ENCODE peak calls at places on chromosomes 7 and 10, in six cellular contexts. I is CD4-positive, alpha-beta T cell; P is progenitor cell of endocrine pancreas; Q is neural progenitor cell; G is endothelial cell; D is natural killer cell. F is an unnamed sample.

GRCh38 chr10:78567680-78568453 is 500.9 kb upstream of the ZMIZ1 start:
- DNase-seq in I (no peak), P (no peak), Q (no peak), G (no peak), D (no peak), F (no peak)

GRCh38 chr7:23016345-23017253 is 2.7 kb upstream of the HYCC1 start:
- DNase-seq in I (no peak), P (no peak), Q (no peak), G (no peak), D (no peak), F (no peak)

GRCh38 chr10:93150289-93150688 is 76.6 kb downstream of the CYP26A1 start:
- DNase-seq in I (no peak), P (no peak), Q (no peak), G (no peak), D (no peak), F (no peak)

GRCh38 chr10:69828115-69828870 is 26.6 kb downstream of the COL13A1 start:
- DNase-seq in I (no peak), P (no peak), Q (no peak), G (no peak), D (no peak), F (no peak)

GRCh38 chr10:58956926-58957325 is 219.5 kb upstream of the PHYHIPL start:
- DNase-seq in I (no peak), P (no peak), Q (no peak), G (no peak), D (no peak), F (no peak)

GRCh38 chr7:135441791-135442190 is 68.1 kb downstream of the CNOT4 start:
- DNase-seq in I (no peak), P (no peak), Q (no peak), G (no peak), D (no peak), F (no peak)

GRCh38 chr10:78471723-78472541 is 438.3 kb downstream of the RPS24 start:
- DNase-seq in I (no peak), P (no peak), Q (no peak), G (no peak), D (no peak), F (no peak)

GRCh38 chr7:152615052-152615741 is 60.7 kb downstream of the XRCC2 start:
- DNase-seq in I (no peak), P (no peak), Q (peak), G (no peak), D (no peak), F (no peak)

GRCh38 chr10:46545861-46546590 is 10.4 kb downstream of the GPRIN2 start:
- DNase-seq in I (no peak), P (peak), Q (no peak), G (no peak), D (peak), F (no peak)

GRCh38 chr7:143399642-143400041 is 9.0 kb downstream of the EPHA1 start:
- DNase-seq in I (no peak), P (no peak), Q (no peak), G (no peak), D (no peak), F (no peak)

GRCh38 chr10:78779339-78779955 is 289.3 kb upstream of the ZMIZ1 start:
- DNase-seq in I (no peak), P (no peak), Q (no peak), G (no peak), D (no peak), F (no peak)

GRCh38 chr10:122495406-122496340 is 34.3 kb downstream of the HTRA1 start:
- DNase-seq in I (no peak), P (no peak), Q (no peak), G (no peak), D (no peak), F (no peak)

GRCh38 chr7:42722726-42723125 is 189.1 kb downstream of the C7orf25 start:
- DNase-seq in I (no peak), P (no peak), Q (peak), G (no peak), D (no peak), F (no peak)

GRCh38 chr10:110512461-110513187 is 14.9 kb downstream of the DUSP5 start:
- DNase-seq in I (no peak), P (no peak), Q (no peak), G (no peak), D (no peak), F (no peak)

GRCh38 chr7:19557726-19558470 is 150.9 kb downstream of the POLR1F start:
- DNase-seq in I (no peak), P (no peak), Q (no peak), G (no peak), D (no peak), F (no peak)

GRCh38 chr10:124701881-124702656 is 42.1 kb downstream of the FAM53B start:
- DNase-seq in I (no peak), P (no peak), Q (no peak), G (no peak), D (no peak), F (no peak)

GRCh38 chr10:35329520-35329919 is 6.8 kb upstream of the CCNY start:
- DNase-seq in I (no peak), P (no peak), Q (peak), G (no peak), D (no peak), F (no peak)

GRCh38 chr10:35327770-35328403 is 8.4 kb upstream of the CCNY start:
- DNase-seq in I (no peak), P (no peak), Q (no peak), G (no peak), D (no peak), F (no peak)

GRCh38 chr10:35331894-35332640 is 4.2 kb upstream of the CCNY start:
- DNase-seq in I (no peak), P (no peak), Q (no peak), G (no peak), D (no peak), F (no peak)

GRCh38 chr10:35326466-35327235 is 9.7 kb upstream of the CCNY start:
- DNase-seq in I (no peak), P (no peak), Q (no peak), G (no peak), D (no peak), F (no peak)

GRCh38 chr10:35328404-35329037 is 7.8 kb upstream of the CCNY start:
- DNase-seq in I (no peak), P (no peak), Q (no peak), G (no peak), D (no peak), F (no peak)
- TF ChIP-seq CTCF in I (no peak), P (no peak), Q (no peak), G (no peak), D (no peak), F (no peak)

GRCh38 chr7:76048668-76048988 is 722 bp downstream of the MDH2 start:
- DNase-seq in I (peak), P (no peak), Q (peak), G (peak), D (no peak), F (no peak)
- TF ChIP-seq CTCF in I (no peak), P (peak), Q (no peak), G (no peak), D (no peak), F (no peak)

GRCh38 chr7:68176974-68177373 is 1180.3 kb downstream of the TYW1 start:
- DNase-seq in I (no peak), P (peak), Q (peak), G (no peak), D (no peak), F (peak)
- TF ChIP-seq CTCF in I (no peak), P (peak), Q (peak), G (no peak), D (no peak), F (peak)

DNA sequence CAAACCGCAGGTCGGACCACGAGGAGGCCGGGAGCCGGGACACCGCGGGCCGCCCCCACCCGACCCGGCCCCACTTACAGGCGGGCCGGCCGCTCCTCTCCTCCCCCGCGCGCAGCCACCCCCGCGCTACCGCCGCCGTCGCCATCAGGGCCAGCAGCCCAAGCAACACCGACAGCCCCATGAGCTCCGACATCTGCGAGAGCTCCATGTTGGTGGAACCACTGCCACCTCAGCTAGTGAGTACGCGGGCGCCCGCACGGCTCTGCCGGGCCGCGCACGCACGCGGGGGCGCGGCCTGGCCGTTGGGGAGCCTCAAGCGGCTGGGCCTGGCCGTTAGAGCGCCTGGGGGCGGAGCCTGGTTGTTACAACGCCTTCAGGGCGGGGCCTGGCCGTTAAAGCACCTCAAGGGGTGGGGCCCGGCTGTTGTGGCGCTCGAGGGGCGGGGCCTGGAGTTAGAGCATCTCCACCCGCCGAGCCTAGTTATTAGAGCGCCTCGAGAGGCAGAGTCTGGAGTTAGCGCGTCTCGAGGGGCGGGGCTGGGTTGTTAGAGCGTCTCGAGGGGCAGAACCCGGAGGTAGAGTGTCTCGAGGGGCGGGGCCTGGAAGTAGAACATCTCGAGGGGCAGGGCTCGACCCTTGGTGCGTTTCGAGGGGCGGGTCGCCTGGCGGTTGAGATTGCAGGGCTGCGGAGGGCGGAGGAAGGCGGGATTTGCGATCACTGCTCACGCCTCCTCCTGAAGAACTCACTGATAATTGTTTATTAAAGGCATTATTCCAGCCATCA is at the start of gene TBL2:
- DNase-seq in I (peak), P (peak), Q (peak), G (peak), D (peak), F (peak)
- TF ChIP-seq CTCF in I (no peak), P (no peak), Q (peak), G (peak), D (no peak), F (no peak)

GRCh38 chr7:79806161-79806734 is 328.4 kb upstream of the GNAI1 start:
- DNase-seq in I (no peak), P (no peak), Q (peak), G (no peak), D (no peak), F (no peak)
- TF ChIP-seq CTCF in I (no peak), P (no peak), Q (peak), G (no peak), D (no peak), F (peak)

DNA sequence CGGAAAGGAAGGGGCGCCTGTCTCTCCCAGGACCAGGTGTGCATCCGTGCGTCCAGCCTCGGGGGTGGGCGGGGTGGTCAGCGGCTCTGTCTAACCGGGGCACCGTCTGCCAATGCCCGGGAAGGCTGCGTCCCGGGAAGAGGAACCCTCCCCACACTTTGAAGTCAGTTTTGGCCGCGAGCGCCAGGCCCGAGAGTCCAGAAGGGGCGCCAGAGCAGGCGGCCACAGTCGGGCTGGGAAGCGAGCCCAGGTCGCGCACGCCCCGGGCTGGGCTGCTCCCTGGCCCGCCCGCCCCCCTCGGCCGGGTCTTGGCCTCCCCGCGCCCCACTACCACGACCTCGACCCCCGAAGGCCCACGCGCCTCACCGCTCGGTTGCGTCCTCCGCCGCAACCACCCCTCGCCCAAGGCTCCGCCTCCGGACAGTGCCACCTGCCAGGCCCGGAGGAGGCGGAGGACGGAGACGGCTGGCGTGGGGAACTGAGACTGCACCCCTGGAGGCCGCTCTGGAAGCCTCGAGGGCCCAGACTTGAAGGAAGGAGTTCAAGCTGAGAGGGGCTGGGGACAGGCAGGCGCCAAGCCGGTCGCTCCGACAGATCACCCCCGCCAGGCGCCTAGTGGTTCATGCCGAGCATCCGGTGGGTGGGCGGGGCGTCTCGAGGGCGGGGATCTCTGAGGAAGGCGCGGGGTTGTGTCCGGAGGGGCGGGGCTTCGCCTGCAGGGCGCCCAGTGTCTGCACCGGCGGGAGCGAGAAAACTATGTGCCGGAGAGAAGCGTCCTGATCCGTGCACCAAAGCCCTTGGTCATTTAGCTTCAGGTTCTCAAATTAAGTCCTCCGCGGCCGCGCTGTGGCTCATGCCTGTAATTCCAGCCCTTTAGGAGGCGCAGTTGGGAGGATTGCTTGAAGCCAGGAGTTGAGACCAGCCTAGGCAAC is at the start of gene BRAT1:
- DNase-seq in I (peak), P (peak), Q (peak), G (peak), D (peak), F (peak)
- TF ChIP-seq CTCF in I (peak), P (peak), Q (peak), G (no peak), D (peak), F (peak)

GRCh38 chr10:15453462-15453861 is 82.4 kb upstream of the FAM171A1 start:
- DNase-seq in I (no peak), P (no peak), Q (no peak), G (no peak), D (no peak), F (no peak)

GRCh38 chr10:15453921-15454320 is 82.8 kb upstream of the FAM171A1 start:
- DNase-seq in I (no peak), P (no peak), Q (no peak), G (no peak), D (no peak), F (no peak)

GRCh38 chr10:15455456-15455855 is 84.4 kb upstream of the FAM171A1 start:
- DNase-seq in I (no peak), P (no peak), Q (no peak), G (no peak), D (no peak), F (no peak)

GRCh38 chr10:15452545-15452944 is 81.5 kb upstream of the FAM171A1 start:
- DNase-seq in I (no peak), P (no peak), Q (no peak), G (no peak), D (no peak), F (no peak)

GRCh38 chr10:15451137-15452094 is 80.3 kb upstream of the FAM171A1 start:
- DNase-seq in I (no peak), P (no peak), Q (no peak), G (no peak), D (no peak), F (no peak)
- TF ChIP-seq CTCF in I (no peak), P (no peak), Q (no peak), G (no peak), D (no peak), F (no peak)

DNA sequence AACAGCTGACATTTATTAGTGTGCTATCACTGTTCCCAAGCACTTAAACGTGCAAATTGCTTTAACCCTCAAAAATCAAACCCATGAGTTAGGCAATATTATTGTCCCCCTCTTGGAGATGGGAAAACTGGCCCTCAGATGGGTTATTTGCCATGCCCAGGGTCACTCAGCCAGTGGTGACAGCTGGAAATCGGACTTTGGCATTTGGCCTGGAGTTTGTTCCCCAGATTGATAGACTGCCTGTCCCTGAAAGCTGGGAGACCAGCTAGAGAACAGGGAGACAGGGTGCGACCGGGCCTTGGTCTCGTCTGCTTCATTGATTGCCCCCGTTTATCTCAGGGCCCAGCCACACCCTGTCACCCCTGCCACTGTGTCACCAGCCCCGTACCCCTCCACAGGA is 366.3 kb upstream of the GALNT17 start:
- DNase-seq in I (no peak), P (no peak), Q (no peak), G (no peak), D (no peak), F (no peak)
- TF ChIP-seq CTCF in I (no peak), P (no peak), Q (no peak), G (no peak), D (no peak), F (no peak)